ENCODE peak calls at places on chromosomes 6 and 20, in five cellular contexts. C, F, X, Z and Y are unnamed samples.

GRCh38 chr6:45864651-45865050 is 151.0 kb downstream of the CLIC5 start:
- DNase-seq in C (no peak), F (no peak), X (no peak), Z (no peak), Y (no peak)

GRCh38 chr6:138945354-138945753 is 42.7 kb downstream of the REPS1 start:
- DNase-seq in C (no peak), F (no peak), X (no peak), Z (peak; percentile 13), Y (no peak)

GRCh38 chr20:36544134-36545018 is 3.1 kb downstream of the MYL9 start:
- DNase-seq in C (no peak), F (no peak), X (no peak), Z (no peak), Y (no peak)

GRCh38 chr20:19814241-19814640 is 56.2 kb downstream of the RIN2 start:
- DNase-seq in C (no peak), F (no peak), X (no peak), Z (no peak), Y (no peak)

GRCh38 chr20:63733579-63734081 is 2.8 kb upstream of the LIME1 start:
- DNase-seq in C (no peak), F (no peak), X (no peak), Z (no peak), Y (no peak)

GRCh38 chr20:14335122-14335521 is 2.3 kb downstream of the FLRT3 start:
- DNase-seq in C (no peak), F (no peak), X (no peak), Z (no peak), Y (no peak)

GRCh38 chr20:56392282-56393132 is at the start of gene CSTF1:
- DNase-seq in C (peak; percentile 98), F (peak; percentile 97), X (peak; percentile 100), Z (peak; percentile 100), Y (peak; percentile 99)

GRCh38 chr6:137246801-137247202 is 27.6 kb upstream of the IFNGR1 start:
- DNase-seq in C (no peak), F (no peak), X (no peak), Z (no peak), Y (no peak)

GRCh38 chr6:15596241-15596896 is 66.5 kb downstream of the DTNBP1 start:
- DNase-seq in C (no peak), F (no peak), X (no peak), Z (no peak), Y (no peak)

GRCh38 chr6:137234505-137234863 is 15.3 kb upstream of the IFNGR1 start:
- DNase-seq in C (no peak), F (no peak), X (no peak), Z (no peak), Y (no peak)

GRCh38 chr20:21361266-21361665 is 36.1 kb downstream of the NKX2-4 start:
- DNase-seq in C (no peak), F (no peak), X (no peak), Z (no peak), Y (no peak)

GRCh38 chr20:45100563-45101245 is at the start of gene KCNS1:
- DNase-seq in C (peak; percentile 86), F (no peak), X (peak; percentile 31), Z (peak; percentile 25), Y (peak; percentile 79)

GRCh38 chr6:38215651-38216319 is 396.3 kb downstream of the ZFAND3 start:
- DNase-seq in C (no peak), F (no peak), X (no peak), Z (no peak), Y (no peak)

GRCh38 chr6:38214159-38214558 is 394.6 kb downstream of the ZFAND3 start:
- DNase-seq in C (no peak), F (no peak), X (no peak), Z (no peak), Y (no peak)

GRCh38 chr6:38215225-38215624 is 395.7 kb downstream of the ZFAND3 start:
- DNase-seq in C (no peak), F (no peak), X (no peak), Z (no peak), Y (no peak)

GRCh38 chr6:38218235-38218634 is 398.7 kb downstream of the ZFAND3 start:
- DNase-seq in C (no peak), F (no peak), X (no peak), Z (no peak), Y (no peak)

DNA sequence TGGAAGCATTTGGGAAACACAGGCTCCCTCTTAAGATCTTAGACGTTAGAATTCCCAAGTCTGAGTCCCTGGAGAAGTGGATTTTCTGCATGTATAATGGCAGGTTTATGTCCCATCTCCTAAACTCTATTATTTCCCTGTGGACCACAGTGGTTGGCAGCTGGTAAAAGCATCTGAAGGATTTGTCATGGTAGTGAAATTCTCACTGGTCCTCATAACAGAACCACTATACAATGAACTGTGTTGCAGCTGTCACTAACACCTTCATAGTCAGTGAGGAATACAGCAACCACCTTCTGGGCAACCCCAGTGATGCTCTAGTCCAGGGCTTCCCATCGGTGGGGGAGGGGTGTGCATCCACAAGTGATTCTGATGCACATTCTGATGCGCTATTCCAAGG is 396.9 kb downstream of the ZFAND3 start:
- DNase-seq in C (no peak), F (no peak), X (no peak), Z (no peak), Y (no peak)
- TF ChIP-seq ATF2 in C (no peak), F (no peak), X (no peak), Z (no peak), Y (no peak)

DNA sequence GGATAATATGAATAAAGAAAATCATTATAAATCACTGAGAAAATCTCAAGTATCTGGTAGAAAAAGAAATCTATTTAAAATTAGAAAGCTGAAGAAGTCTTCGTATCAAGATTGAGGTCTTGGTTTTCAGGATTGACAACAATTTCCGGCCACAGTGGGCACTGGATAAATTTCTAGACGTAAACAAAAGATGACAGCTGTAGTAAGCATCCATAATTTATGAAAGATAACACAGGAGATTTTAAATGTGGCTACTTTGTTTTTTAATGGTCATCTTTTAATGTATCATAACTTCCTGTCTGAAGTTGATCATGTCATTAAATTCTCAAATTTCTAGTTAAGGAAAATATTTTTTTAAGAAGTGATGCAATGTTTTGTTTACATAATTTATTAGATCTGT is 444.2 kb downstream of the HTR1B start:
- DNase-seq in C (no peak), F (no peak), X (no peak), Z (no peak), Y (no peak)
- TF ChIP-seq ATF2 in C (no peak), F (no peak), X (no peak), Z (no peak), Y (no peak)

DNA sequence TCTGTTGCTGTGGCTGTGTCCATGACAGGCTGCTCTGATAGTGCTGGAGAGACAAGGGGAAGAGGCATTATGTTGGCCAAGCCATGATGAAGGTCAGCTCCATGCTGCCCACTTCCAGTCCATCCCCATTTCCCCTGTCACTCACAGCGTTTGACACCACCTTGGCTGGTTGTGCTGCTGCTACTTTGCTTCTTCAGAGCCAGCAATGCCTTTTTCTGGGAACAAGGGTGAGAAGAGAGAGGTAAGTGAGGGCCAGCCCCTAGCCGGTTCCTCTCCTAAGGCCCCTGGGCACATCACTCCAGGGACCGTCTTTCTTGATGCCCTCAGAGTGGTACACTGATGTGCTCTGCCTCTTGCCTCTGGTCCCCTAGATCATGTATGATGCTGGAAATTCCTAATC is 2.0 kb downstream of the NELFE start:
- DNase-seq in C (no peak), F (no peak), X (no peak), Z (no peak), Y (no peak)
- TF ChIP-seq ATF2 in C (no peak), F (no peak), X (no peak), Z (no peak), Y (no peak)

DNA sequence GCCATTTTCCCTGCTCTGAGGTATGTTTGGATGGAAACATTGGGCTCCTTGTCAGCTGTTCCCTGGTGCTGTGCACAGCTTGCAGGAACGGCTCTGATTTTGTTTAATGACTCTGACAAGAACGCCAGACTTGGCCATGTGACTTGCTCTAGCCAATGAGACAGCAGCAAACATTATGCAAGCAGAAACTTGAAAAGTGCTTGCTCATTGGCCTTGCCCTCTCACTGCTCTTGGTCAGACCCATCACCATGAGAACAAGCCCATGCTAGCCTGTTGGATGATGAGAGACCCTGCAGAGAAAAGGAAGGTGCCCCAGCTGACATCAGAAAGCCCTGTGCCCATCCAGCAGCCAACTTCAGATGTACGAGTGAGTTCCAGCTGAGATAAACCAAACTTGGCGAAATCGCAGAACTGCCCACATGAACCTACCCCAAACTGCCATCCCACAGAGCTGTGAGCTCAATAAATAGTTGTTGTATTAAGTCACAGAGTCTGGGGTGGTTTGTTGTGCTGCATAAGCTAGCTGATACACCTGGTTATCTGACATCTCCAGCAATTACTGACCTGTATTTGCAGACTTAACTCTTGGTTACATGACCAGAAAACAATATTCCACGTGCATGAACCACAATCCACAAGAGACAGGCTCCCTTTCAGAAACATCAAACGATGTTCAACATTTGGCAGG is 96.9 kb downstream of the JPH2 start:
- DNase-seq in C (no peak), F (peak; percentile 57), X (peak; percentile 43), Z (peak; percentile 25), Y (no peak)
- TF ChIP-seq ATF2 in C (no peak), F (no peak), X (no peak), Z (no peak), Y (no peak)

DNA sequence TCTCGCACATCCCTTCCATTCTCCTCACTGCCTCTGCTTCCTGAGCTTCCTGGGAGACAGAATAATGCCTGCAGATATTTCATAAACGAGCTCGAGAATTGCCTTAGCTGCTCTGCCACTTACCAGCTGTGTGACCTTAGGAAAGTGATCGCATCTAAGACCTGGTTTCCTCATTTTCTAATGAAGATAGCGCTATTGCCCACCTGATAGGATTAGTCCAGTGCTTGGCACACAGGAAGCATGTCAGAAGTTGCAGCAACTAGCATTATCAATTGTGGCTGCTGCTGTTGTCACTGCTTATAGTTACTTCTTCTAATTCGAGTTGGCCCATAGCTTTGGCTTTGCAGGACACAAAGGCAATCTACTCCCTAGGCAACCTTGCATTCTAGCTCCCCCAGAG is 305.5 kb upstream of the SGK1 start:
- DNase-seq in C (no peak), F (no peak), X (no peak), Z (no peak), Y (no peak)
- TF ChIP-seq ATF2 in C (no peak), F (no peak), X (no peak), Z (no peak), Y (no peak)